ENCODE peak calls at places on chromosomes 4 and X, in six cellular contexts. One of them, this sample, is unnamed.

GRCh38 chr4:186304816-186305520 is 39.0 kb downstream of the F11 start:
- DNase-seq in lower leg skin: peak; percentile 46
- DNase-seq in neural progenitor cell: no peak
- DNase-seq in bronchial epithelial cell: no peak
- DNase-seq in astrocyte of the spinal cord: no peak
- DNase-seq in HFF-Myc: no peak
- DNase-seq in this sample: no peak

GRCh38 chr4:73576366-73576765 is 43.9 kb downstream of the RASSF6 start:
- DNase-seq in neural progenitor cell: no peak
- DNase-seq in astrocyte of the spinal cord: no peak
- DNase-seq in bronchial epithelial cell: peak; percentile 53
- DNase-seq in HFF-Myc: no peak
- DNase-seq in lower leg skin: no peak
- DNase-seq in this sample: no peak

GRCh38 chr4:120829113-120829831 is 93.3 kb downstream of the PRDM5 start:
- DNase-seq in lower leg skin: no peak
- DNase-seq in HFF-Myc: peak; percentile 25
- DNase-seq in astrocyte of the spinal cord: peak; percentile 49
- DNase-seq in bronchial epithelial cell: no peak
- DNase-seq in neural progenitor cell: no peak
- DNase-seq in this sample: no peak

GRCh38 chrX:37796805-37797204 is 16.9 kb downstream of the CYBB start:
- DNase-seq in neural progenitor cell: no peak
- DNase-seq in astrocyte of the spinal cord: no peak
- DNase-seq in lower leg skin: no peak
- DNase-seq in bronchial epithelial cell: no peak
- DNase-seq in HFF-Myc: no peak
- DNase-seq in this sample: no peak

GRCh38 chr4:153018716-153019115 is 82.6 kb downstream of the FHDC1 start:
- DNase-seq in astrocyte of the spinal cord: no peak
- DNase-seq in neural progenitor cell: no peak
- DNase-seq in bronchial epithelial cell: no peak
- DNase-seq in HFF-Myc: no peak
- DNase-seq in lower leg skin: peak; percentile 40
- DNase-seq in this sample: no peak

GRCh38 chr4:157075811-157076577 is at the start of gene GLRB:
- DNase-seq in lower leg skin: no peak
- DNase-seq in HFF-Myc: no peak
- DNase-seq in astrocyte of the spinal cord: no peak
- DNase-seq in neural progenitor cell: peak; percentile 67
- DNase-seq in bronchial epithelial cell: no peak
- DNase-seq in this sample: no peak

GRCh38 chrX:110188701-110189558 is 129.0 kb downstream of the AMMECR1 start:
- DNase-seq in bronchial epithelial cell: no peak
- DNase-seq in astrocyte of the spinal cord: peak; percentile 33
- DNase-seq in HFF-Myc: no peak
- DNase-seq in lower leg skin: no peak
- DNase-seq in neural progenitor cell: no peak
- DNase-seq in this sample: no peak

GRCh38 chr4:154164931-154165839 is 326.4 kb downstream of the DCHS2 start:
- DNase-seq in bronchial epithelial cell: peak; percentile 76
- DNase-seq in neural progenitor cell: no peak
- DNase-seq in HFF-Myc: peak; percentile 72
- DNase-seq in astrocyte of the spinal cord: peak; percentile 95
- DNase-seq in lower leg skin: no peak
- DNase-seq in this sample: peak; percentile 24

GRCh38 chr4:116358633-116359222 is 726.6 kb downstream of the TRAM1L1 start:
- DNase-seq in bronchial epithelial cell: peak; percentile 59
- DNase-seq in lower leg skin: peak; percentile 83
- DNase-seq in HFF-Myc: peak; percentile 29
- DNase-seq in neural progenitor cell: peak; percentile 72
- DNase-seq in astrocyte of the spinal cord: peak; percentile 83
- DNase-seq in this sample: peak; percentile 46

GRCh38 chr4:8318509-8318908 is 49.0 kb downstream of the HTRA3 start:
- DNase-seq in astrocyte of the spinal cord: no peak
- DNase-seq in bronchial epithelial cell: no peak
- DNase-seq in neural progenitor cell: no peak
- DNase-seq in lower leg skin: peak; percentile 81
- DNase-seq in HFF-Myc: no peak
- DNase-seq in this sample: no peak

DNA sequence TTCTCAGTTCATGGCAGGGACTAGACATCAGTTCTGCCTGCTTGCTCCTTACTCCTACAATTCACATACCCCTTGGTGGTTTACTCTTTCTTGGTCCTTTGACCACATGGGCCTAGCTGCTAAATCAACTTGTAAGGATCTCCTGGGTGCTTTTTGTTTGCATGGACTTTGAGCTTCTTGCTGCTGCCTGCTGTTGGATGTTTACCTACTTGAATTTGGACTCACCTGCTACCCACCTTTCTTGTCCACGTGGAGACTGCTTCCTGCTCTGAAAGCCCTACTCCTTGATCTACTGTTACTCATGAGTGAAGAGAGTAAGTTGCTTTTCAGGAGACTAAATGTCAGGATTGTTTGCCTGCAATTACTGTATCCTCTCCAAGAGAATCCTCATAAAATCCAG is 15.2 kb upstream of the ARHGAP24 start:
- DNase-seq in astrocyte of the spinal cord: no peak
- DNase-seq in neural progenitor cell: no peak
- DNase-seq in bronchial epithelial cell: no peak
- DNase-seq in HFF-Myc: no peak
- DNase-seq in lower leg skin: no peak
- DNase-seq in this sample: no peak
- H3K4me3 ChIP-seq in astrocyte of the spinal cord: no peak overlapping the region
- H3K4me3 ChIP-seq in neural progenitor cell: no peak overlapping the region
- H3K4me3 ChIP-seq in bronchial epithelial cell: no peak overlapping the region
- H3K4me3 ChIP-seq in HFF-Myc: no peak overlapping the region
- H3K4me3 ChIP-seq in lower leg skin: no peak overlapping the region
- H3K4me3 ChIP-seq in this sample: no peak overlapping the region

DNA sequence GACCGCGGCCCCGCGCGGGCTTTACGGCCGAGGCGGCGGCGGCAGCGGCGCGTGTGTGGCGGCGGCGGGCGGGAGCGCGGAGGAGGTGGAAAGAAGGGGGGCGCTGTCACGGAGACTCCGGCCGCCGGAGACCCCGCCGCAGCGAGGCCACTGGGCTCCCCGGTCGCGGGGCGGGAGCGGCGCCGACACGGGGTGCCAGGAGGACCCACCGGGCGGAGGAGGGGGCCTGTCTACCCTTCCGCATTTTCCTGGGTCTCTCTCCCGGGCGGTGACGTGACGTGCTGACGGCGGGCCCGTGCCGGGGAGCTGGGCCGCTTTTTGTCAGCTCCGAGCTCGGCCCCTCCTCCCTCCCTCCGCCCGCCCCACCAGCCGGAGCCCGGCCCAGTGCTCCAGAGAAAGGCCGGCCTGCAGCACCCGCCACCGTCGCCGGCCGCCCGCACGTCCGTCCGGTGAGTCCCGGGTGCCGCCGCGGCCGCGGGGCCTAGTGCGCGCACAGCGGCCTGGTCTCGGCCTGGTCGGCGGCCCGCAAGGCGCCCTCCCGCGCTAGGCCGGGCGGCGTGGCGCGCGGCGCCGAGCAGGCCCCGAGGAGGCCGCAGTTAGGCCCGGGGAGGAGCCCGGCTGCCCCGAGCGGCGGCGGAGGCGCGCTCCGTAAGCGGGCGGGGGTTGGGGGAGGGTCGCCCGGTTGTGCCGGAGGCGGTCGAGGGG is at the start of gene ZFX:
- DNase-seq in HFF-Myc: no peak
- DNase-seq in bronchial epithelial cell: no peak
- DNase-seq in lower leg skin: peak; percentile 95
- DNase-seq in neural progenitor cell: peak; percentile 78
- DNase-seq in astrocyte of the spinal cord: peak; percentile 74
- DNase-seq in this sample: no peak
- TF ChIP-seq CTCF in HFF-Myc: no peak
- TF ChIP-seq CTCF in bronchial epithelial cell: no peak
- TF ChIP-seq CTCF in lower leg skin: no peak
- TF ChIP-seq CTCF in neural progenitor cell: peak; percentile 20
- TF ChIP-seq CTCF in astrocyte of the spinal cord: peak; percentile 7
- TF ChIP-seq CTCF in this sample: no peak

GRCh38 chr4:4502694-4503311 is 39.0 kb downstream of the STX18 start:
- DNase-seq in bronchial epithelial cell: no peak
- DNase-seq in astrocyte of the spinal cord: peak; percentile 80
- DNase-seq in neural progenitor cell: peak; percentile 18
- DNase-seq in HFF-Myc: no peak
- DNase-seq in lower leg skin: no peak
- DNase-seq in this sample: no peak
- H3K4me3 ChIP-seq in bronchial epithelial cell: no peak overlapping the region
- H3K4me3 ChIP-seq in astrocyte of the spinal cord: peak overlapping the region; percentile 17
- H3K4me3 ChIP-seq in neural progenitor cell: no peak overlapping the region
- H3K4me3 ChIP-seq in HFF-Myc: no peak overlapping the region
- H3K4me3 ChIP-seq in lower leg skin: no peak overlapping the region
- H3K4me3 ChIP-seq in this sample: peak overlapping the region; percentile 37

GRCh38 chr4:665381-665750 is 8.7 kb downstream of the ATP5ME start:
- DNase-seq in bronchial epithelial cell: no peak
- DNase-seq in astrocyte of the spinal cord: no peak
- DNase-seq in lower leg skin: no peak
- DNase-seq in neural progenitor cell: no peak
- DNase-seq in HFF-Myc: no peak
- DNase-seq in this sample: no peak

GRCh38 chr4:666436-666810 is 7.7 kb downstream of the ATP5ME start:
- DNase-seq in HFF-Myc: no peak
- DNase-seq in neural progenitor cell: no peak
- DNase-seq in astrocyte of the spinal cord: no peak
- DNase-seq in lower leg skin: no peak
- DNase-seq in bronchial epithelial cell: no peak
- DNase-seq in this sample: no peak

GRCh38 chr4:663438-664428 is 10.3 kb downstream of the ATP5ME start:
- DNase-seq in HFF-Myc: no peak
- DNase-seq in bronchial epithelial cell: no peak
- DNase-seq in neural progenitor cell: peak; percentile 83
- DNase-seq in astrocyte of the spinal cord: no peak
- DNase-seq in lower leg skin: no peak
- DNase-seq in this sample: no peak

GRCh38 chr4:665751-666435 is 8.2 kb downstream of the ATP5ME start:
- DNase-seq in astrocyte of the spinal cord: no peak
- DNase-seq in bronchial epithelial cell: no peak
- DNase-seq in HFF-Myc: no peak
- DNase-seq in neural progenitor cell: no peak
- DNase-seq in lower leg skin: no peak
- DNase-seq in this sample: no peak

DNA sequence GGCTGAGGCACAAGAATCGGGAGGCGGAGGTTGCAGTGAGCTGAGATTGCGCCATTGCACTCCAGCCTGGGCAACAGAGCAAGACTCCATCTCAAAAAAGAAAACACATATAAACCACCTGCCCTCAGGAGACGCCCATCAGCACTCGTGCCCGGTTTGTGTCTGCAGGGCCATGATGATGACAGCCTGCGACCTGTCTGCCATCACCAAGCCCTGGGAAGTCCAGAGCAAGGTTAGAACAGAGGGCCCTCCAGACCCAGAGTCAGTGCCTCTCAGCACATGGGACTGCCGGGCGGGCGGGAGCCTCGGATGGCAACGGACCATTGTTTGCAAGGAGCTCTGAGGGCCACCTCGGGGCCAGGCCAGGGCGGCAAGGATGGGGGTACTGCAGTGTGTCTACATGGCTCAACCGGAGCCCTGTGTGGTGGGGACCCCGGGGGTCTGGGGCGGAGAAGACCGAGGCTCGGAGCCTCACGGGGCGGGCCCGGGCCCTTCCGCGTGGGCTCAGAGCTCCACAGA is 9.3 kb downstream of the ATP5ME start:
- DNase-seq in HFF-Myc: no peak
- DNase-seq in neural progenitor cell: no peak
- DNase-seq in lower leg skin: no peak
- DNase-seq in astrocyte of the spinal cord: no peak
- DNase-seq in bronchial epithelial cell: no peak
- DNase-seq in this sample: no peak
- TF ChIP-seq CTCF in HFF-Myc: no peak
- TF ChIP-seq CTCF in neural progenitor cell: no peak
- TF ChIP-seq CTCF in lower leg skin: no peak
- TF ChIP-seq CTCF in astrocyte of the spinal cord: no peak
- TF ChIP-seq CTCF in bronchial epithelial cell: no peak
- TF ChIP-seq CTCF in this sample: no peak

DNA sequence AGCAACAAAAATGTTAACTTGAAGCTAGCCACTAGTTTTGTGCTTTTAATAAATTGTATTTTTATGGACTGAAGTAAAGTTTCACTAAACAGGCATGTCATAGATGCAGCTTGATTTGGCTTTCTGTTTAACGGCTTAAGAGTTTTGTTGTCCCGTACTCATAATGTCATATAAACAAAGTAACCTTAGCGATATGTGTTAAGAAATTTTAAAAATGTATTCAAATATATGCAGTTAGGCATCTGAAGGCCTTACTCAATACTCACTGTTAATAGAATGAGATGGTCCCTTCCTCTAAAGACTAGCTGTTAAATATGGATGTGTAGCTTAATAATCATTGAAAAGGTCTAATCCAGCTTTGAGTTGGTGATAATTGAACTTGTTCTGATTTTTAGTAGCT is 1.0 kb upstream of the SCLT1 start:
- DNase-seq in HFF-Myc: no peak
- DNase-seq in astrocyte of the spinal cord: peak; percentile 7
- DNase-seq in bronchial epithelial cell: no peak
- DNase-seq in neural progenitor cell: no peak
- DNase-seq in lower leg skin: no peak
- DNase-seq in this sample: no peak
- H3K4me3 ChIP-seq in HFF-Myc: no peak overlapping the region
- H3K4me3 ChIP-seq in astrocyte of the spinal cord: no peak overlapping the region
- H3K4me3 ChIP-seq in bronchial epithelial cell: no peak overlapping the region
- H3K4me3 ChIP-seq in neural progenitor cell: no peak overlapping the region
- H3K4me3 ChIP-seq in lower leg skin: no peak overlapping the region
- H3K4me3 ChIP-seq in this sample: peak overlapping the region; percentile 91

GRCh38 chr4:67918428-67918827 is 34.6 kb upstream of the TMPRSS11D start:
- DNase-seq in lower leg skin: no peak
- DNase-seq in astrocyte of the spinal cord: no peak
- DNase-seq in HFF-Myc: no peak
- DNase-seq in neural progenitor cell: peak; percentile 18
- DNase-seq in bronchial epithelial cell: peak; percentile 33
- DNase-seq in this sample: no peak
- TF ChIP-seq CTCF in lower leg skin: no peak
- TF ChIP-seq CTCF in astrocyte of the spinal cord: peak; percentile 34
- TF ChIP-seq CTCF in HFF-Myc: peak; percentile 57
- TF ChIP-seq CTCF in neural progenitor cell: peak; percentile 66
- TF ChIP-seq CTCF in bronchial epithelial cell: peak; percentile 58
- TF ChIP-seq CTCF in this sample: peak; percentile 23

DNA sequence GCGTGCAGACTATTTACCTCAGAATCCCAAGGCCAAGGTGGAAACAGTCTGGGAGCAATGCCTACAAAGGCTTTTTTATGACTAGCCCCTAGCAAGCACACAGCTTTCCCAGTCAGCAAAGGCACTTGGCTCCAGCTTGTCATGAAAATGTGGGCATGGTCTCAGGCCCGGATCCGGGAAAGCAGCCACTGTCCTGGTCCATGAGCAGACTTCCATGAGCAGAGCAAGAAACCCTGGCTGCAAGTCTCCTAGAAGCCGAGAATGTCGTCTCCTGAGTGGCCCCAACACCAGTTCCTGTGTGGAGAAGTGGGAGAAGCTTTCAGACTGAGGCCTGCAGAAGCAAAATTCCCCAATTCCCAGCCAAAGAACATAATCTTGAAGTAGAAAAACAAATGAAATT is 190.5 kb downstream of the MID1 start:
- DNase-seq in bronchial epithelial cell: no peak
- DNase-seq in neural progenitor cell: no peak
- DNase-seq in astrocyte of the spinal cord: no peak
- DNase-seq in HFF-Myc: no peak
- DNase-seq in lower leg skin: no peak
- DNase-seq in this sample: no peak
- H3K4me3 ChIP-seq in bronchial epithelial cell: no peak overlapping the region
- H3K4me3 ChIP-seq in neural progenitor cell: no peak overlapping the region
- H3K4me3 ChIP-seq in astrocyte of the spinal cord: no peak overlapping the region
- H3K4me3 ChIP-seq in HFF-Myc: no peak overlapping the region
- H3K4me3 ChIP-seq in lower leg skin: no peak overlapping the region
- H3K4me3 ChIP-seq in this sample: no peak overlapping the region

GRCh38 chr4:2630556-2631273 is 94.3 kb downstream of the FAM193A start:
- DNase-seq in astrocyte of the spinal cord: no peak
- DNase-seq in bronchial epithelial cell: no peak
- DNase-seq in neural progenitor cell: no peak
- DNase-seq in lower leg skin: peak; percentile 63
- DNase-seq in HFF-Myc: no peak
- DNase-seq in this sample: no peak
- TF ChIP-seq CTCF in astrocyte of the spinal cord: no peak
- TF ChIP-seq CTCF in bronchial epithelial cell: no peak
- TF ChIP-seq CTCF in neural progenitor cell: peak; percentile 12
- TF ChIP-seq CTCF in lower leg skin: no peak
- TF ChIP-seq CTCF in HFF-Myc: no peak
- TF ChIP-seq CTCF in this sample: no peak

This sample was measured in GM12864.